ENCODE peak calls at places on chromosomes 7 and 10, in nine cellular contexts. Q is endothelial cell; S is retina; B is H4; Y is Ammon's horn; C is cardiac fibroblast; Z is adrenal gland; E is activated naive CD4-positive, alpha-beta T cell; N is NCI-H69. A is an unnamed sample.

GRCh38 chr10:123583639-123584418 is 82.3 kb upstream of the GPR26 start:
- DNase-seq in S (peak; percentile 82), B (peak; percentile 71), Q (peak; percentile 90), N (peak; percentile 31), Z (peak; percentile 91), E (no peak), Y (peak; percentile 85), C (peak; percentile 64), A (peak; percentile 41)

GRCh38 chr10:72024596-72024995 is 60.4 kb downstream of the CHST3 start:
- DNase-seq in B (no peak), Y (no peak), N (no peak), S (no peak), E (no peak), C (no peak), Z (no peak), Q (no peak), A (no peak)

GRCh38 chr7:122790132-122790531 is 87.4 kb upstream of the RNF148 start:
- DNase-seq in B (no peak), Y (no peak), E (no peak), Q (no peak), C (peak; percentile 37), S (no peak), N (peak; percentile 92), Z (no peak), A (no peak)

GRCh38 chr10:72086466-72087391 is 1.6 kb downstream of the SPOCK2 start:
- DNase-seq in N (no peak), E (no peak), S (peak; percentile 56), C (no peak), Y (no peak), Q (no peak), Z (peak; percentile 66), B (no peak), A (no peak)

GRCh38 chr7:24978837-24979469 is 1.0 kb downstream of the OSBPL3 start:
- DNase-seq in Z (no peak), Y (peak; percentile 14), B (peak; percentile 32), Q (peak; percentile 13), E (no peak), N (peak; percentile 25), C (no peak), S (peak; percentile 70), A (no peak)

GRCh38 chr7:90613088-90613498 is 17.0 kb downstream of the CDK14 start:
- DNase-seq in S (no peak), Y (no peak), Q (no peak), E (no peak), N (peak; percentile 86), B (no peak), C (peak; percentile 69), Z (no peak), A (no peak)

GRCh38 chr10:48252354-48252650 is 22.2 kb downstream of the FRMPD2 start:
- DNase-seq in Z (no peak), S (no peak), Q (no peak), N (peak; percentile 77), Y (no peak), C (no peak), B (no peak), E (no peak), A (no peak)

GRCh38 chr10:129385600-129385999 is 81.4 kb upstream of the MGMT start:
- DNase-seq in S (no peak), E (no peak), C (no peak), N (no peak), B (no peak), Q (no peak), Y (no peak), Z (no peak), A (no peak)

GRCh38 chr10:113111260-113111659 is 161.2 kb downstream of the TCF7L2 start:
- DNase-seq in Q (no peak), N (no peak), E (no peak), Y (no peak), S (no peak), B (no peak), C (no peak), Z (no peak), A (no peak)

GRCh38 chr7:155533120-155533826 is 13.1 kb downstream of the CNPY1 start:
- DNase-seq in Y (no peak), E (no peak), N (peak; percentile 49), C (no peak), Q (no peak), S (peak; percentile 80), B (no peak), Z (no peak), A (no peak)

GRCh38 chr7:120979765-120980499 is 8.6 kb upstream of the CPED1 start:
- DNase-seq in Z (no peak), B (no peak), Y (no peak), Q (no peak), S (no peak), N (no peak), E (no peak), C (peak; percentile 15), A (no peak)

GRCh38 chr7:156616269-156617202 is 24.0 kb upstream of the RNF32 start:
- DNase-seq in S (peak; percentile 53), B (no peak), Z (no peak), E (no peak), Q (no peak), N (no peak), C (no peak), Y (no peak), A (no peak)

GRCh38 chr10:92001995-92002394 is 78.4 kb downstream of the BTAF1 start:
- DNase-seq in C (no peak), Z (no peak), E (no peak), Q (no peak), B (no peak), N (no peak), S (no peak), Y (no peak), A (no peak)

GRCh38 chr7:139075871-139076686 is 33.4 kb downstream of the ZC3HAV1 start:
- DNase-seq in Y (no peak), S (peak; percentile 57), C (no peak), Z (no peak), E (no peak), N (no peak), B (no peak), Q (no peak), A (no peak)

GRCh38 chr10:98425511-98426352 is 10.8 kb upstream of the PYROXD2 start:
- DNase-seq in Q (peak; percentile 67), E (no peak), B (peak; percentile 38), Y (no peak), C (peak; percentile 60), S (no peak), Z (peak; percentile 59), N (peak; percentile 41), A (no peak)

GRCh38 chr7:133315332-133316040 is 62.6 kb downstream of the EXOC4 start:
- DNase-seq in Z (no peak), S (no peak), B (no peak), Q (no peak), N (no peak), C (peak; percentile 62), E (no peak), Y (no peak), A (no peak)

GRCh38 chr10:92239185-92239599 is 51.7 kb downstream of the CPEB3 start:
- DNase-seq in N (no peak), B (no peak), E (no peak), Z (peak; percentile 28), C (peak; percentile 29), S (peak; percentile 81), Y (peak; percentile 35), Q (no peak), A (no peak)

GRCh38 chr7:47461161-47461560 is 120.8 kb downstream of the TNS3 start:
- DNase-seq in S (no peak), E (no peak), Q (no peak), Y (no peak), B (peak; percentile 44), C (peak; percentile 66), N (peak; percentile 32), Z (peak; percentile 74), A (no peak)

GRCh38 chr10:5434017-5434753 is 21.8 kb downstream of the NET1 start:
- DNase-seq in S (peak; percentile 14), Q (no peak), B (peak; percentile 25), Z (no peak), Y (peak; percentile 62), C (peak; percentile 84), E (no peak), N (peak; percentile 52), A (no peak)